ENCODE peak calls at places on chromosomes 6 and 20, in four cellular contexts. G is prostate gland, E is transverse colon, D is tibial nerve. S is an unnamed sample.

GRCh38 chr6:108526739-108527174 is 34.0 kb upstream of the FOXO3 start:
- DNase-seq in E (no peak), G (no peak), D (no peak), S (peak)

GRCh38 chr20:40265872-40266533 is 423.0 kb downstream of the MAFB start:
- DNase-seq in D (no peak), G (peak), E (peak), S (no peak)

GRCh38 chr6:159880412-159880811 is 10.4 kb upstream of the MAS1 start:
- DNase-seq in G (no peak), E (no peak), D (no peak), S (no peak)

GRCh38 chr6:57262491-57262890 is 40.4 kb upstream of the RAB23 start:
- DNase-seq in D (peak), G (no peak), E (peak), S (no peak)

GRCh38 chr20:4056880-4057279 is 41.5 kb upstream of the RNF24 start:
- DNase-seq in E (no peak), D (no peak), G (peak), S (no peak)

GRCh38 chr6:148761532-148761951 is 14.7 kb downstream of the UST start:
- DNase-seq in E (peak), D (no peak), G (no peak), S (no peak)

GRCh38 chr6:12578751-12579150 is 137.8 kb upstream of the PHACTR1 start:
- DNase-seq in G (no peak), E (no peak), D (no peak), S (peak)

GRCh38 chr6:72890233-72890632 is 268.4 kb downstream of the KCNQ5 start:
- DNase-seq in D (no peak), G (no peak), E (no peak), S (no peak)

GRCh38 chr6:50658561-50658960 is 54.8 kb upstream of the TFAP2D start:
- DNase-seq in G (no peak), E (no peak), D (no peak), S (no peak)

GRCh38 chr20:34622821-34623451 is 54.0 kb downstream of the PIGU start:
- DNase-seq in G (no peak), E (no peak), D (no peak), S (no peak)

GRCh38 chr6:38943964-38944363 is 104.6 kb upstream of the GLP1R start:
- DNase-seq in G (no peak), D (no peak), E (no peak), S (no peak)

GRCh38 chr6:75930954-75931689 is 141.3 kb downstream of the IMPG1 start:
- DNase-seq in E (no peak), D (no peak), G (no peak), S (no peak)

GRCh38 chr6:140711019-140711613 is 1336.7 kb upstream of the CITED2 start:
- DNase-seq in D (no peak), G (no peak), E (no peak), S (no peak)

GRCh38 chr6:80003841-80004198 is 629 bp upstream of the TTK start:
- DNase-seq in E (peak), G (peak), D (peak), S (no peak)

GRCh38 chr6:44016131-44016870 is 111.0 kb downstream of the MRPL14 start:
- DNase-seq in E (no peak), G (no peak), D (no peak), S (no peak)

GRCh38 chr6:78867370-78868040 is at the start of gene IRAK1BP1:
- DNase-seq in G (peak), E (peak), D (peak), S (peak)

GRCh38 chr6:90416322-90416721 is 119.7 kb upstream of the BACH2 start:
- DNase-seq in D (no peak), G (no peak), E (no peak), S (no peak)

GRCh38 chr6:163640641-163641040 is 226.1 kb downstream of the QKI start:
- DNase-seq in E (no peak), D (no peak), G (no peak), S (no peak)

GRCh38 chr20:35523298-35523888 is 6.1 kb downstream of the C20orf173 start:
- DNase-seq in E (no peak), G (no peak), D (peak), S (peak)

GRCh38 chr6:170153436-170154319 is 137.2 kb downstream of the DLL1 start:
- DNase-seq in E (no peak), D (no peak), G (no peak), S (no peak)

GRCh38 chr6:165573671-165574070 is 89.4 kb downstream of the PDE10A start:
- DNase-seq in E (no peak), D (peak), G (no peak), S (no peak)

GRCh38 chr20:18587665-18588553 is at the start of gene DTD1:
- DNase-seq in G (peak), E (peak), D (peak), S (peak)
- TF ChIP-seq POLR2A in G (peak), E (no peak), D (peak), S (peak)

GRCh38 chr6:116370328-116370716 is 425 bp upstream of the DSE start:
- DNase-seq in D (no peak), G (peak), E (no peak), S (no peak)

GRCh38 chr6:116373300-116373699 is 2.6 kb downstream of the DSE start:
- DNase-seq in D (no peak), G (no peak), E (no peak), S (no peak)

GRCh38 chr6:116371384-116372209 is 850 bp downstream of the DSE start:
- DNase-seq in E (peak), G (peak), D (peak), S (peak)

GRCh38 chr6:116369540-116370327 is 1.0 kb upstream of the DSE start:
- DNase-seq in E (no peak), D (peak), G (no peak), S (no peak)

DNA sequence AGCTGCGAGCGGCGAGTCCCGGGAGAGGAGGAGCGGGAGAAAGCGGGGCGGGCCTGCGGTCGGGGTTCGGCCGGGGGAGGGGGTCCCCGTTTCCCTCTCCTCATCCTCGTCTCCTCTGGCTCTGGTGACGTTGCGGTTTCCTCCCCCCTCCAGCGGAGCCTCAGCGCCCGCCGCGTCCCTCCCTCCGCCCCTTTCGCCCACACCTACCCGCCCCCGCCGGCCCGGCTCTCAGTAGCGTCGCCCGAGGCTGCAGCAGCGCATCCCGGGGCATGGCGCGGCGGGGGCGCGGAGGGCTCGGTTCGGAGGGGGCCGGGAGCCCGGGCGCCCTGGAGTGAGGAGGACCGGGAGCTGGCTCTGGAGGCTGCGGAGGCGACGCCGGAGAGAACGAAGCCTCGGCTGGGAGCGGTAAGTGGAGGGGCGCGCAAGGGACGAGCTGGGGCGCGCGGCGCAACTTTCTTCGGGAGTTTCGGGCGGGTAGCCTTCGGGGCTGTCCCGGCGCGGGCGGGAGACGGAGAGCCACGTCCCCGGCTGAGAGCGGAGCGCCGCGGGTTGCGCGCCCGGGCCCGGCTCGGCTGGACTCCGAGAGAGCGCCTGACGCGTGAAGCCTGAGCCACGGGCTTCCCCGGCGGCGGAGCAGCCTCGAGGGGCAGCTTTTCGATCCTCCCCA is at the start of gene DSE:
- DNase-seq in D (peak), E (peak), G (peak), S (peak)
- TF ChIP-seq POLR2A in D (peak), E (peak), G (peak), S (peak)

GRCh38 chr6:136812174-136812573 is 10.2 kb upstream of the PEX7 start:
- DNase-seq in E (no peak), D (no peak), G (no peak), S (no peak)

GRCh38 chr6:136809461-136809860 is 12.9 kb upstream of the PEX7 start:
- DNase-seq in E (no peak), G (no peak), D (no peak), S (no peak)

GRCh38 chr6:136816716-136817115 is 5.7 kb upstream of the PEX7 start:
- DNase-seq in D (no peak), E (no peak), G (no peak), S (no peak)

DNA sequence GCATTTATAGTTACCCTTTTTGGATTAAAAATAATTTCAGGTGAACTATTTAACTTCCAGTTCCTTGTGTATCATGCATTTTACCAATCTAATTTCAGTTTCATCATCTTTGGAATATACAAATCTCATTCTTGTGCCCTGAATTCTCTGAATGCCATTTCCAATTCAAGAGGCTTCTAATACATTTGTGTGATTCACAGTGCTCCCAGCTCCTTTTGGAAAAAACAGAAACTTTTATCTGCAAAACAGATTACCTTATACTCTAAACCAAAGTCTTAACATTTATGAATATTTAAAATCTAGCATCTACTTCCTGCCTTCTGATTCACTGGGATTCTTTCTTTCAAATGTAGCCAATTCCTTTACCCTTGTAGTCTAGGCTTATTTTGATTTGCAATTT is 11.1 kb upstream of the PEX7 start:
- DNase-seq in E (no peak), D (no peak), G (no peak), S (no peak)
- TF ChIP-seq POLR2A in E (no peak), D (no peak), G (no peak), S (no peak)

GRCh38 chr6:30555428-30556005 is 772 bp downstream of the GNL1 start:
- DNase-seq in G (peak), D (peak), E (peak), S (no peak)

GRCh38 chr6:30556714-30556963 is 350 bp upstream of the GNL1 start:
- DNase-seq in D (peak), G (peak), E (peak), S (no peak)

GRCh38 chr6:30556964-30557682 is at the start of gene PRR3:
- DNase-seq in E (peak), D (no peak), G (peak), S (peak)

GRCh38 chr6:30554962-30555361 is 1.3 kb downstream of the GNL1 start:
- DNase-seq in G (no peak), D (no peak), E (no peak), S (no peak)

DNA sequence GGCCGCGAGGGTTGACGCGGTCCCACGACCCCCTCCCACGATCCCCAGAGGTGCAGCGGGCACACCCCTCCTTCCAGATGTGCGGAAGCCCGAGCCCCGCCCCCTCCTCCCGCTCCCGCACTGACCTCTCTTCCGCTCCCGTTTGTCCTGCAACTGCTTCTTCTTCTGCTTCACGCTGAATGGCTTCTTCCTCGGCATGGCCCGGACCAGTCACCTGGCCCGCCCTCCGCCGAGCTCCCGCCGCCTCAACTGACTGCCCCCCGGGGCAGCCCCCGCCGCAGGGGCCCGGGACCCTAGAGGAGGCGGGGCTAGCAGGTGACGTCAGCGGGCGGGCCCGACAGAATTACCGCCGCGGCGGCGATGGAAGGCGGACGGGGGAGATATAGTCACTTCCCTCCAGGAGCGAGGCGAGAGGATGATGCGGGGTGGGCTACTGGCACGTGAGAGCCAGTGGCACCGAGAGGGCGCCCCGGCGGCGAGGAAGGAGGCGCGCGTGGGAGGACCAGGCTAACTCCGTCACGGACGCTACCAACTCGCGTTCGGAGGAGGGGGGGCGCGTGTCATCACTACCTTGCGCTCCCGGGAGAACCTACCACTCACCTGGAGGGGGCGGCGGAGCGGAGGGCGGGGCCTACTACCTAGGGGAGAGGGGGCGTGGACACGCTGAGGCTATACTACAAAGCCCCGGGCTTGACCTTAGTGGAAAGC is at the start of gene GNL1:
- DNase-seq in E (peak), D (peak), G (peak), S (peak)
- TF ChIP-seq POLR2A in E (no peak), D (peak), G (peak), S (peak)

GRCh38 chr6:129710722-129711631 is 1.0 kb upstream of the ARHGAP18 start:
- DNase-seq in E (no peak), G (no peak), D (no peak), S (no peak)

GRCh38 chr6:129708496-129709216 is 1.3 kb downstream of the ARHGAP18 start:
- DNase-seq in D (no peak), E (no peak), G (no peak), S (no peak)

GRCh38 chr6:129709451-129709908 is 497 bp downstream of the ARHGAP18 start:
- DNase-seq in D (peak), E (no peak), G (no peak), S (no peak)

GRCh38 chr6:129707882-129708495 is 2.0 kb downstream of the ARHGAP18 start:
- DNase-seq in E (no peak), D (no peak), G (no peak), S (no peak)

DNA sequence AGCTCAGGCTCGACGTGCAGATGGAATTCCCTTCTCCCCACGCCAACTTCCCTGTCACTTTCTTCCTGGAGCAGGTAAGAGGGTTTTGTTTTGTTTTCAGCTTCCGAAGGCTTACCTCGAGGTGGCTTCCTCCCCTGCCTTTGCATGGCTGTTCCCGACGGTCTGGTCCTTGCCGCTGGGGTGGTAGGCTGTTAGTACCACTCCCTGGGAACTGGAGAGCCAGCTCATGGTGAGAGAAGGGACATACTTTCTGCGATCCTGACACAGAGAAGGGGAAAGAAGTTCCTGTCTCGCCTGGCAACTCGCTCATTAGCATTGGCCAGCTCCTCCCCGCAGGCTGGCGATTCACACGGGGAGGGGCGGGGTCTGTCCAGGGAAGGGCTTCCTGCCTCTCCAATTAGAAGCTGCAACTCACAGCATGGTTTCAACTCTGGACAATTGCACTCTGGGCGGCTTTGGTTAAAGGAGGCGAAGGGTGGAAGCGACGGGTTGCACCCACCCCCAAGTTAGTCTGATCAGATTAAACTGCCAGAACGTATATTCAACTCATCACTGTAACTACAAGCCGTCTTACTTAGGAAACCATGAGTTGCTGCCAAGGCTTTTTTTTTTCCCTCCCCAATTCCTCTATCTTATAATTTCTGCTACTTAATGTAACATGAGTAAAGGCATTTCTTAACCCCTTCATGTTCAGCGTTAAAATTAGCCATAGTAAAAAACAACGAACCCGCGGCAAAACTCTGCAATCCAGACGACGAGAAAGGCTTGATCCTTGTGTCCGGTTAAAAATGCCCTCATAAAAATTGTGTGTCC is at the start of gene ARHGAP18:
- DNase-seq in D (peak), E (peak), G (peak), S (peak)
- TF ChIP-seq POLR2A in D (peak), E (peak), G (peak), S (peak)

DNA sequence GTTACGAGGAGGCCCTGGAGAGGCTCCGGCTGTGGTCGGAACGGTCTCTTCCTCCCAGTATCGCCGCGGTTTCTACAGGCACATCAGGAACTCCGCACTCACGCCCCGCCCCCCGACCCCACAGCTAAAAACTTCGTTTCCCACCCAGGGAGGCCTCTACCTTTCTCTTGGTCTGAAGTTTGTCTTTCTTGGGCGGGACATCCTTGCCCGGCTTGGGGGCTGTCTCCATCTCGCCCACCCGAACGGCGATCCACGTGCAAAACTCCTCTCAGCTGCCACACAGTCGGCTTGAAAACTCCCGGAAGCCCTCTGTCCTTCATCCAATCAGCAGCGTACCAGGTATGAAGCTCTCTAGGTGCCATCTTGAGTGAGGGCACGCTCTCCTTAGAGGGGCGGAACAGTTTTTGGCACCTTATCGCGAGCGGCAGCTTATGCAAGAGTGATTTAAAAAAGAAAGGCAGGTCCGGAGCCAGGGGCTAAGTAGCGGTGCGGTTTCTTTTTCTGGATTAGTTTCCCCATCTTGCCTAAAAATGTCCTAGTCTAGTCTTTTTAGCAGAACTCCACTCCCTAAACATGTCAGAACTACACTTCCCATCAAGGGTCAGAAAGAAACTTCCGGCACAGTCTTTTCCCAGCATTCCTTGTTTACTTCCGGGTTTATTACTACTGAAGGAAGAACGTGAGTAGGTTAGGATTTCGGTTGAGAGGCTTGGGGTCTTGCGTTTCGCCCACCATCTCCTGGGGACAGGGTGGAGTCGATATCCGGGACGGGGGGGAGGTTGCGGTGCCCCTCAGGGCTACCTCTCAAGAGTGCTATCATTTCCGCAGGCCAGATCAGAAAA is at the start of the genes PFDN6 and WDR46:
- DNase-seq in D (peak), G (peak), E (peak), S (peak)
- TF ChIP-seq POLR2A in D (peak), G (no peak), E (peak), S (peak)

GRCh38 chr6:84764332-84765049 is at the start of gene TBX18:
- DNase-seq in G (no peak), E (peak), D (peak), S (no peak)
- TF ChIP-seq POLR2A in G (no peak), E (no peak), D (peak), S (no peak)

GRCh38 chr6:94254689-94255088 is 835.3 kb upstream of the EPHA7 start:
- DNase-seq in G (no peak), D (no peak), E (no peak), S (no peak)
- TF ChIP-seq POLR2A in G (no peak), D (no peak), E (no peak), S (no peak)

GRCh38 chr20:63194007-63194820 is 21.7 kb downstream of the YTHDF1 start:
- DNase-seq in E (no peak), G (no peak), D (no peak), S (no peak)
- TF ChIP-seq POLR2A in E (no peak), G (no peak), D (no peak), S (no peak)

GRCh38 chr6:11322252-11322885 is 89.9 kb upstream of the NEDD9 start:
- DNase-seq in E (no peak), G (no peak), D (no peak), S (no peak)
- TF ChIP-seq POLR2A in E (no peak), G (no peak), D (no peak), S (no peak)